ENCODE peak calls at places on chromosomes 1 and 21, in five cellular contexts. One of them, this sample, is unnamed. For H3K9me3 and H3K4me1, the result is how much of the 10 kb centered on the place peaks cover.

GRCh38 chr1:203083463-203083921 is 2.3 kb downstream of the MYOG start:
- DNase-seq in neural progenitor cell: no peak
- DNase-seq in A673: no peak
- DNase-seq in upper lobe of right lung: no peak
- DNase-seq in suprapubic skin: no peak
- DNase-seq in this sample: no peak

GRCh38 chr1:212152308-212152693 is 116.8 kb downstream of the DTL start:
- DNase-seq in suprapubic skin: no peak
- DNase-seq in A673: no peak
- DNase-seq in upper lobe of right lung: no peak
- DNase-seq in neural progenitor cell: no peak
- DNase-seq in this sample: no peak

GRCh38 chr21:42336065-42336464 is 14.7 kb downstream of the TFF2 start:
- DNase-seq in upper lobe of right lung: no peak
- DNase-seq in suprapubic skin: no peak
- DNase-seq in neural progenitor cell: peak
- DNase-seq in A673: no peak
- DNase-seq in this sample: no peak

GRCh38 chr1:53681647-53682368 is 57.2 kb downstream of the GLIS1 start:
- DNase-seq in upper lobe of right lung: no peak
- DNase-seq in suprapubic skin: peak
- DNase-seq in A673: peak
- DNase-seq in neural progenitor cell: peak
- DNase-seq in this sample: no peak

GRCh38 chr1:15122331-15122730 is 31.2 kb upstream of the TMEM51 start:
- DNase-seq in A673: no peak
- DNase-seq in suprapubic skin: no peak
- DNase-seq in upper lobe of right lung: no peak
- DNase-seq in neural progenitor cell: peak
- DNase-seq in this sample: no peak

GRCh38 chr21:33136898-33137502 is 67.1 kb downstream of the OLIG1 start:
- DNase-seq in A673: no peak
- DNase-seq in neural progenitor cell: no peak
- DNase-seq in upper lobe of right lung: no peak
- DNase-seq in suprapubic skin: no peak
- DNase-seq in this sample: no peak

GRCh38 chr1:199495432-199495831 is 532.1 kb upstream of the NR5A2 start:
- DNase-seq in suprapubic skin: no peak
- DNase-seq in A673: no peak
- DNase-seq in neural progenitor cell: no peak
- DNase-seq in upper lobe of right lung: no peak
- DNase-seq in this sample: no peak

GRCh38 chr1:200890818-200891773 is 3.6 kb upstream of the INAVA start:
- DNase-seq in suprapubic skin: no peak
- DNase-seq in neural progenitor cell: peak
- DNase-seq in A673: peak
- DNase-seq in upper lobe of right lung: peak
- DNase-seq in this sample: no peak

GRCh38 chr1:36119451-36119850 is 5.6 kb downstream of the COL8A2 start:
- DNase-seq in neural progenitor cell: no peak
- DNase-seq in suprapubic skin: no peak
- DNase-seq in upper lobe of right lung: no peak
- DNase-seq in A673: no peak
- DNase-seq in this sample: no peak

GRCh38 chr1:119771016-119771415 is 2.3 kb upstream of the HMGCS2 start:
- DNase-seq in A673: peak
- DNase-seq in upper lobe of right lung: no peak
- DNase-seq in neural progenitor cell: peak
- DNase-seq in suprapubic skin: no peak
- DNase-seq in this sample: peak

GRCh38 chr1:8145525-8145924 is 119.4 kb upstream of the ERRFI1 start:
- DNase-seq in upper lobe of right lung: no peak
- DNase-seq in neural progenitor cell: no peak
- DNase-seq in A673: no peak
- DNase-seq in suprapubic skin: no peak
- DNase-seq in this sample: no peak

GRCh38 chr1:148388260-148389026 is 94.7 kb downstream of the PPIAL4G start:
- DNase-seq in neural progenitor cell: peak
- DNase-seq in upper lobe of right lung: peak
- DNase-seq in suprapubic skin: peak
- DNase-seq in A673: peak
- DNase-seq in this sample: peak

GRCh38 chr21:37224861-37225260 is 42.3 kb downstream of the VPS26C start:
- DNase-seq in suprapubic skin: no peak
- DNase-seq in A673: no peak
- DNase-seq in upper lobe of right lung: no peak
- DNase-seq in neural progenitor cell: no peak
- DNase-seq in this sample: no peak

GRCh38 chr21:41713495-41714281 is 53.2 kb downstream of the RIPK4 start:
- DNase-seq in neural progenitor cell: no peak
- DNase-seq in upper lobe of right lung: peak
- DNase-seq in suprapubic skin: no peak
- DNase-seq in A673: no peak
- DNase-seq in this sample: no peak

GRCh38 chr1:36350659-36351171 is 27.3 kb upstream of the EVA1B start:
- DNase-seq in A673: peak
- DNase-seq in suprapubic skin: no peak
- DNase-seq in neural progenitor cell: no peak
- DNase-seq in upper lobe of right lung: peak
- DNase-seq in this sample: peak

GRCh38 chr1:81799939-81800740 is 594 bp upstream of the ADGRL2 start:
- DNase-seq in upper lobe of right lung: peak
- DNase-seq in A673: peak
- DNase-seq in suprapubic skin: peak
- DNase-seq in neural progenitor cell: peak
- DNase-seq in this sample: peak

GRCh38 chr1:159823401-159823800 is 3.3 kb upstream of the SLAMF8 start:
- DNase-seq in upper lobe of right lung: no peak
- DNase-seq in suprapubic skin: no peak
- DNase-seq in A673: no peak
- DNase-seq in neural progenitor cell: peak
- DNase-seq in this sample: no peak

GRCh38 chr1:204431310-204432184 is 19.9 kb upstream of the PPP1R15B start:
- DNase-seq in A673: peak
- DNase-seq in neural progenitor cell: peak
- DNase-seq in upper lobe of right lung: peak
- DNase-seq in suprapubic skin: peak
- DNase-seq in this sample: peak

GRCh38 chr1:41325801-41326200 is 35.4 kb upstream of the FOXO6 start:
- DNase-seq in suprapubic skin: no peak
- DNase-seq in upper lobe of right lung: no peak
- DNase-seq in A673: no peak
- DNase-seq in neural progenitor cell: no peak
- DNase-seq in this sample: no peak

GRCh38 chr1:64499966-64500365 is 30.0 kb downstream of the CACHD1 start:
- DNase-seq in neural progenitor cell: no peak
- DNase-seq in A673: no peak
- DNase-seq in suprapubic skin: no peak
- DNase-seq in upper lobe of right lung: no peak
- DNase-seq in this sample: no peak

GRCh38 chr21:43585514-43585913 is 73.8 kb downstream of the HSF2BP start:
- DNase-seq in suprapubic skin: no peak
- DNase-seq in neural progenitor cell: no peak
- DNase-seq in upper lobe of right lung: no peak
- DNase-seq in A673: no peak
- DNase-seq in this sample: no peak

DNA sequence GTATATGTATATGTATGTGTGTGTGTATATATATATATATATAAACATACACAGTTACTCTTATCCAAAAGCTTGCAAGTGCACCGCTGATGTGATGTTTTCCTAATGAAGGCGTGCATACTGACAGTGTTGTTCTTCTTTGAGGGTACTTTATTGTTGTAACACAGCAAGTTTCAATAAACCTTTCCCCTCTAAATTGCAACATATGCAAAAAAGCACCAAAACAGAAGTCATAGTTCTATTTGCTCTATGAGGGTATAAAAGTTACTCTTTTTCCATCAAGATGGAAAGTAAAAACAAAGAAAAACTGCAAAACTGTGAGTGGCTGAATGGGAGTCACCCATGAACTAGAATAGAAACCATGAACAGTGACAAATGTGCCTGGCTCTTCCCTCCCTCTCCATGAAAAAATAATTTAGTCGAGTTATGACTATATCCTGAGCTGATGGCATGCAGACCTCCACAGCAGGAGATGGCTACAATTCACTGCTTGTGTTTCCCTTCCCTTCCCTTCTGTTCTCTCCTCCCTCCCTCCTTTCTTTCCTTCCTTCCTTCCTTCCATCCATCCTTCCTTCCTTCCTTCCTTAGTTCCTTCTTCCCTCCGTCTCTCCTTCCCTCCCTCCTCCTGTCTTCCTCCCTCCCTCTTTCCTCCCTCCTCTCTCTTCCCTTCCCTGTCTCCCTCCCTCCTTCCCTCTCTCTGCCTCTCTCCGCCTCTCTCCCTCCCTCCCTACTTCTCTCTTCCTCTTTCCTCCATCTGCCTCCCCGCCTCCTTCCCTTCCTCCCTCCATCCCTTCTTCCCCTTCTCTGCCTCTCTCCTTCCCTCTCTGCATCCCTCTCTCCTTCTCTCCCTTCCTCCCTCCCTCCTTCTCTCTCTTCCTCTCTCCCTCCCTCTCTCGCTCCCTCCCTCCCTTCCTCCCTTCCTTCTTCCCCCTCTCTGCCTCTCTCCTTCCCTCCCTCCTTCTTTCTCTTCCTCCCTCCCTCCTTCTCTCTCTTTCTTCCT is 220.7 kb upstream of the POU3F1 start:
- DNase-seq in neural progenitor cell: no peak
- DNase-seq in suprapubic skin: no peak
- DNase-seq in upper lobe of right lung: no peak
- DNase-seq in A673: no peak
- DNase-seq in this sample: no peak
- H3K9me3 ChIP-seq in neural progenitor cell: under half
- H3K9me3 ChIP-seq in suprapubic skin: under half
- H3K9me3 ChIP-seq in upper lobe of right lung: under half
- H3K9me3 ChIP-seq in A673: under half
- H3K9me3 ChIP-seq in this sample: under half

DNA sequence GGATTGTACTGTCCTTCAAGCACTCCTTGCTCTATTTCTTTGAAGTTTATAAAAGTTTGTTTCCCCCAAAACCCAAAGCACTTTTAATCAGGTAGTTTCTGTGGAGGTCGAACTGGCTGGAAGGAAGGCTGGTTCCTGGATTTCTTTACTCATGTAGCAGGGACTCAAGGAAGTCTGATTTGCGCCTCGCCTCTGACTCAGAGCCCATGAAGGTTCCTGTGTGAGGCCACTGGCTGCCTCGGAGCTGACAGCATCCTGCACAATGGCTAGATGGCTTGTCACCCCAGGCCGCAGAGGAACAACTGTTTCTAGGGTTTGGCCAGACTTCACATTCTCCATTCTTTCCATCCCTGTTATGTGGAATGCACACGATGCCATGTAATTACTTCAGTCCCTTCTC is 39.2 kb upstream of the PRSS38 start:
- DNase-seq in neural progenitor cell: no peak
- DNase-seq in A673: no peak
- DNase-seq in upper lobe of right lung: peak
- DNase-seq in suprapubic skin: no peak
- DNase-seq in this sample: no peak
- H3K4me1 ChIP-seq in neural progenitor cell: under half
- H3K4me1 ChIP-seq in A673: under half
- H3K4me1 ChIP-seq in upper lobe of right lung: under half
- H3K4me1 ChIP-seq in suprapubic skin: under half
- H3K4me1 ChIP-seq in this sample: under half

DNA sequence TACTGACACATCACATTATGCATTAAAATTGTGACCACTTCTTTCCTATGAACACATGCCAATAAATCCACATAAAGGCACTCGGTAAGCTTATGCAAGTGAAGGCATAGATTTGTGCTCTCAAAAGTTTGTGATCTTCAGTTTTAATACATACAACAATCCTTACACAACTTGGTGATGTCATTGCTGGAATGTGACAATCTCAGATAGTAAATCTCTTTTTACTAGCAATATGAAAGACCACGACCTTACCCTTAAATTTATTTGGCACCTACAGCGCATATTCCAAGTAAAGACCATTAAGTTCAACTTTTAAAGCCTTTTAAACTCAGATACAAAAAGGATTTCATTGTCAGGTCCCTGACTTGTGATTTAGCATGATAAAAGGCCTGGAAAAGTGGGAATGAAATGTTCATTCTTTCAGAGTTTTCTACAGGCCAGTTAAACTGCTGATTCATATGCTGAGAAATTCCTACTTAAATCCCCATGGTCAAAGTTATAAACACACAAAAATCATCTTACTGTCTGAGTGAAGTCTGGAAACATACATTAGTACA is 157.4 kb downstream of the SIPA1L2 start:
- DNase-seq in suprapubic skin: no peak
- DNase-seq in upper lobe of right lung: no peak
- DNase-seq in A673: peak
- DNase-seq in neural progenitor cell: no peak
- DNase-seq in this sample: no peak
- H3K27ac ChIP-seq in suprapubic skin: no peak
- H3K27ac ChIP-seq in upper lobe of right lung: no peak
- H3K27ac ChIP-seq in A673: no peak
- H3K27ac ChIP-seq in neural progenitor cell: no peak
- H3K27ac ChIP-seq in this sample: no peak

GRCh38 chr21:34143783-34144182 is 70.4 kb downstream of the MRPS6 start:
- DNase-seq in suprapubic skin: no peak
- DNase-seq in upper lobe of right lung: no peak
- DNase-seq in neural progenitor cell: no peak
- DNase-seq in A673: peak
- DNase-seq in this sample: no peak
- H3K9me3 ChIP-seq in suprapubic skin: under half
- H3K9me3 ChIP-seq in upper lobe of right lung: under half
- H3K9me3 ChIP-seq in neural progenitor cell: under half
- H3K9me3 ChIP-seq in A673: under half
- H3K9me3 ChIP-seq in this sample: under half

GRCh38 chr1:20481158-20481617 is 4.8 kb downstream of the CAMK2N1 start:
- DNase-seq in upper lobe of right lung: peak
- DNase-seq in suprapubic skin: no peak
- DNase-seq in neural progenitor cell: no peak
- DNase-seq in A673: no peak
- DNase-seq in this sample: no peak
- H3K4me1 ChIP-seq in upper lobe of right lung: under half
- H3K4me1 ChIP-seq in suprapubic skin: under half
- H3K4me1 ChIP-seq in neural progenitor cell: under half
- H3K4me1 ChIP-seq in A673: under half
- H3K4me1 ChIP-seq in this sample: under half

GRCh38 chr1:172163479-172164215 is 256.8 kb upstream of the C1orf105 start:
- DNase-seq in A673: no peak
- DNase-seq in suprapubic skin: no peak
- DNase-seq in upper lobe of right lung: no peak
- DNase-seq in neural progenitor cell: no peak
- DNase-seq in this sample: no peak
- H3K27ac ChIP-seq in A673: no peak
- H3K27ac ChIP-seq in suprapubic skin: no peak
- H3K27ac ChIP-seq in upper lobe of right lung: no peak
- H3K27ac ChIP-seq in neural progenitor cell: no peak
- H3K27ac ChIP-seq in this sample: no peak

GRCh38 chr1:2885001-2885400 is 83.5 kb upstream of the TTC34 start:
- DNase-seq in A673: no peak
- DNase-seq in upper lobe of right lung: no peak
- DNase-seq in suprapubic skin: no peak
- DNase-seq in neural progenitor cell: no peak
- DNase-seq in this sample: no peak
- H3K9me3 ChIP-seq in A673: under half
- H3K9me3 ChIP-seq in upper lobe of right lung: under half
- H3K9me3 ChIP-seq in suprapubic skin: under half
- H3K9me3 ChIP-seq in neural progenitor cell: under half
- H3K9me3 ChIP-seq in this sample: under half